ENCODE peak calls at places on chromosomes 6 and 20, in four cellular contexts. C is HepG2, X is SK-N-SH, V is H1. L is an unnamed sample.

GRCh38 chr6:12196326-12196936 is 93.7 kb upstream of the EDN1 start:
- DNase-seq in C (no peak), X (no peak), V (no peak), L (no peak)

GRCh38 chr6:14396826-14397517 is 279.4 kb downstream of the CD83 start:
- DNase-seq in C (no peak), X (no peak), V (peak), L (no peak)

GRCh38 chr20:63191400-63191799 is 24.5 kb downstream of the YTHDF1 start:
- DNase-seq in C (no peak), X (no peak), V (no peak), L (peak)

GRCh38 chr6:133906050-133906449 is 17.1 kb downstream of the TCF21 start:
- DNase-seq in C (no peak), X (no peak), V (no peak), L (no peak)

GRCh38 chr6:52162940-52163908 is 23.0 kb upstream of the IL17A start:
- DNase-seq in C (peak), X (no peak), V (no peak), L (peak)

GRCh38 chr6:107637316-107637715 is 147.4 kb downstream of the SOBP start:
- DNase-seq in C (no peak), X (no peak), V (no peak), L (no peak)

GRCh38 chr6:111988926-111989325 is 65.0 kb upstream of the CCN6 start:
- DNase-seq in C (no peak), X (no peak), V (no peak), L (no peak)

GRCh38 chr20:35561268-35561667 is 19.4 kb downstream of the ERGIC3 start:
- DNase-seq in C (peak), X (peak), V (peak), L (peak)

GRCh38 chr6:145373826-145374225 is 361.5 kb downstream of the EPM2A start:
- DNase-seq in C (no peak), X (no peak), V (no peak), L (no peak)

GRCh38 chr6:15555101-15556038 is 107.5 kb downstream of the DTNBP1 start:
- DNase-seq in C (no peak), X (no peak), V (no peak), L (no peak)
- H3K4me2 ChIP-seq in C (no peak), X (no peak), V (no peak), L (no peak)

GRCh38 chr6:3779574-3779849 is 28.0 kb upstream of the PXDC1 start:
- DNase-seq in C (no peak), X (no peak), V (no peak), L (no peak)

GRCh38 chr6:3776881-3777507 is 25.5 kb upstream of the PXDC1 start:
- DNase-seq in C (peak), X (peak), V (no peak), L (peak)

GRCh38 chr6:3775906-3776305 is 24.4 kb upstream of the PXDC1 start:
- DNase-seq in C (no peak), X (no peak), V (no peak), L (no peak)

GRCh38 chr6:3778701-3779573 is 27.4 kb upstream of the PXDC1 start:
- DNase-seq in C (no peak), X (no peak), V (no peak), L (no peak)

GRCh38 chr6:3777695-3778461 is 26.4 kb upstream of the PXDC1 start:
- DNase-seq in C (no peak), X (no peak), V (no peak), L (no peak)
- TF ChIP-seq EP300 in C (no peak), X (no peak), V (no peak), L (no peak)

DNA sequence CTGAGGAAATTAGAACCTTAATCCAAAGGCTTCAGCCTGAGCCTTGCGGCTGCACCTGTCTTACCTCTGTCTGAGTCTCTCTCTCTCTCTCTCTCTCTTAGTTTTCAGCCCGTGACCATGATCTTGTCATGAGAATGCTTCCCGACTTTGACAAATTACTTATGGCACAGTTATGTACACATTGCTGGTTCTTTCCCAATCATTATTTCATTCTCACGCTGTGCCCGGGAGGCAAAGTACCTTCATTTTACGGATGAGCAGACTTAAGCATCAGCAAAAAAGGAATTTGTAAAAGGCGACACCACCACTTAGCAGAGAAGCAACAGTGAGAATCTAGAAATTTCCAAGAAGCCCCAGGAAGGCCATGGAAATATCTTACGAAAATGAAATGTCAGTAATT is 54.6 kb downstream of the GMPR start:
- DNase-seq in C (no peak), X (no peak), V (no peak), L (no peak)
- H3K4me2 ChIP-seq in C (no peak), X (no peak), V (no peak), L (no peak)

GRCh38 chr20:5081196-5081595 is 38.6 kb downstream of the PCNA start:
- DNase-seq in C (no peak), X (no peak), V (no peak), L (no peak)

GRCh38 chr20:5077761-5078387 is 41.9 kb downstream of the PCNA start:
- DNase-seq in C (no peak), X (no peak), V (no peak), L (no peak)

GRCh38 chr20:5078399-5078958 is 41.3 kb downstream of the PCNA start:
- DNase-seq in C (peak), X (no peak), V (no peak), L (peak)

GRCh38 chr20:5085380-5085779 is 34.4 kb downstream of the PCNA start:
- DNase-seq in C (no peak), X (no peak), V (no peak), L (no peak)

GRCh38 chr20:5080384-5080877 is 39.3 kb downstream of the PCNA start:
- DNase-seq in C (no peak), X (no peak), V (no peak), L (peak)
- TF ChIP-seq EP300 in C (no peak), X (no peak), V (no peak), L (no peak)

GRCh38 chr6:139852067-139852466 is 477.6 kb upstream of the CITED2 start:
- DNase-seq in C (no peak), X (no peak), V (no peak), L (no peak)
- H3K4me2 ChIP-seq in C (no peak), X (no peak), V (no peak), L (no peak)

DNA sequence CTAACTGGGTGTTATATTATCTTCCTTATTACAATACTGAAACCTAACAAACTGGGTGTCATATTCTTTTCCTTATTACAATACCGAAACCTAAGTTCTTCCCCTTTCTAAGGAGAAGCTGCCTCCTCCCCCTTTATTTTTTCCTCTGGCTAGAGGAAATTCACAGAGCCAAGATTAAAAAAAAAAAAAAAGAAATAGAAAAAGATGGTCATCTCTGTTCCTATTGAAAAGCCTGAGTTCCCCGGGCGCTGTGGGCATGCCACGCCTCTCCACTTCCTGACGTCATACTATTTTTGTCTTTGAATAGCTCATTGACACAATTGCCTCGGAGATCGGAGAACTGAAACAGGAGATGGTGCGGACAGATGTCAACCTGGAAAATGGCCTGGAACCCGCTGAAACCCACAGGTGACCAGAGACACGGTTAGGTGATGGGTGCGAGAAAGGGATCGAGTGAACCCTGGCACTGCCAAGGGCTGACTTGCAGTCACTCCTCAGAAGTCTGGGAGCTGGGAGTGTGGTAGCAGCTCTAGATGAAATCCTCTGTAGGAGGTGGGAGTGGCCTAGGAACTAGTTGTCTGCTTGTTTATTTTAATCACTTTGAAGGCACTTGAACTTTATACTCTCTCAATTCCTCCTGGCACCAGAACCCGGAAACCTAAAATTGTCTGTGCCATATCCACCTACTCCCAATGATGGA is 82.2 kb upstream of the NAA20 start:
- DNase-seq in C (no peak), X (no peak), V (no peak), L (peak)
- TF ChIP-seq EP300 in C (no peak), X (no peak), V (no peak), L (no peak)

L was measured in A549.